ENCODE peak calls at places on chromosomes 7 and 10, in four cellular contexts. One of them, this sample, is unnamed.

GRCh38 chr7:88664630-88665233 is 94.8 kb upstream of the ZNF804B start:
- DNase-seq in neural crest cell: no peak
- DNase-seq in HCT116: peak
- DNase-seq in mesothelial cell of epicardium: no peak
- DNase-seq in this sample: peak

GRCh38 chr10:35563266-35563891 is 41.8 kb upstream of the GJD4 start:
- DNase-seq in neural crest cell: peak
- DNase-seq in HCT116: peak
- DNase-seq in mesothelial cell of epicardium: no peak
- DNase-seq in this sample: peak

GRCh38 chr7:125492521-125492920 is 562.9 kb upstream of the POT1 start:
- DNase-seq in neural crest cell: no peak
- DNase-seq in HCT116: no peak
- DNase-seq in mesothelial cell of epicardium: no peak
- DNase-seq in this sample: no peak

GRCh38 chr10:44974628-44975431 is 3.8 kb downstream of the DEPP1 start:
- DNase-seq in neural crest cell: peak
- DNase-seq in HCT116: peak
- DNase-seq in mesothelial cell of epicardium: peak
- DNase-seq in this sample: peak

GRCh38 chr7:27155816-27156507 is 513 bp downstream of the HOXA7 start:
- DNase-seq in neural crest cell: no peak
- DNase-seq in HCT116: no peak
- DNase-seq in mesothelial cell of epicardium: no peak
- DNase-seq in this sample: peak

GRCh38 chr10:43138757-43139241 is 554 bp downstream of the CSGALNACT2 start:
- DNase-seq in neural crest cell: no peak
- DNase-seq in HCT116: no peak
- DNase-seq in mesothelial cell of epicardium: no peak
- DNase-seq in this sample: peak

GRCh38 chr10:86709786-86710185 is 41.5 kb downstream of the LDB3 start:
- DNase-seq in neural crest cell: no peak
- DNase-seq in HCT116: no peak
- DNase-seq in mesothelial cell of epicardium: no peak
- DNase-seq in this sample: no peak

GRCh38 chr10:22908837-22909236 is 19.0 kb upstream of the ARMC3 start:
- DNase-seq in neural crest cell: no peak
- DNase-seq in HCT116: no peak
- DNase-seq in mesothelial cell of epicardium: no peak
- DNase-seq in this sample: no peak

GRCh38 chr10:70648427-70648826 is 23.9 kb upstream of the ADAMTS14 start:
- DNase-seq in neural crest cell: no peak
- DNase-seq in HCT116: peak
- DNase-seq in mesothelial cell of epicardium: no peak
- DNase-seq in this sample: no peak

GRCh38 chr7:79462334-79462733 is 8.9 kb upstream of the MAGI2 start:
- DNase-seq in neural crest cell: no peak
- DNase-seq in HCT116: no peak
- DNase-seq in mesothelial cell of epicardium: no peak
- DNase-seq in this sample: peak

GRCh38 chr7:101614939-101615302 is 14.2 kb downstream of the MYL10 start:
- DNase-seq in neural crest cell: no peak
- DNase-seq in HCT116: no peak
- DNase-seq in mesothelial cell of epicardium: no peak
- DNase-seq in this sample: peak

GRCh38 chr7:18126274-18126673 is 98.6 kb upstream of the PRPS1L1 start:
- DNase-seq in neural crest cell: no peak
- DNase-seq in HCT116: no peak
- DNase-seq in mesothelial cell of epicardium: no peak
- DNase-seq in this sample: peak

GRCh38 chr7:110911632-110912031 is 179.3 kb upstream of the LRRN3 start:
- DNase-seq in neural crest cell: no peak
- DNase-seq in HCT116: no peak
- DNase-seq in mesothelial cell of epicardium: no peak
- DNase-seq in this sample: no peak

GRCh38 chr10:35495521-35496238 is 109.5 kb upstream of the GJD4 start:
- DNase-seq in neural crest cell: no peak
- DNase-seq in HCT116: no peak
- DNase-seq in mesothelial cell of epicardium: no peak
- DNase-seq in this sample: no peak

GRCh38 chr10:4825456-4825867 is 545 bp upstream of the AKR1E2 start:
- DNase-seq in neural crest cell: no peak
- DNase-seq in HCT116: no peak
- DNase-seq in mesothelial cell of epicardium: no peak
- DNase-seq in this sample: no peak

GRCh38 chr7:157678503-157678902 is 341.7 kb downstream of the DNAJB6 start:
- DNase-seq in neural crest cell: no peak
- DNase-seq in HCT116: no peak
- DNase-seq in mesothelial cell of epicardium: no peak
- DNase-seq in this sample: no peak

GRCh38 chr7:51133992-51134391 is 182.6 kb downstream of the COBL start:
- DNase-seq in neural crest cell: no peak
- DNase-seq in HCT116: no peak
- DNase-seq in mesothelial cell of epicardium: no peak
- DNase-seq in this sample: no peak

GRCh38 chr7:19713676-19714075 is 4.8 kb upstream of the POLR1F start:
- DNase-seq in neural crest cell: peak
- DNase-seq in HCT116: peak
- DNase-seq in mesothelial cell of epicardium: no peak
- DNase-seq in this sample: peak

GRCh38 chr7:21526007-21526406 is 16.8 kb upstream of the DNAH11 start:
- DNase-seq in neural crest cell: no peak
- DNase-seq in HCT116: peak
- DNase-seq in mesothelial cell of epicardium: no peak
- DNase-seq in this sample: peak
- TF ChIP-seq CTCF in neural crest cell: peak
- TF ChIP-seq CTCF in HCT116: peak
- TF ChIP-seq CTCF in mesothelial cell of epicardium: no peak
- TF ChIP-seq CTCF in this sample: peak

GRCh38 chr7:154503962-154504550 is 451.9 kb downstream of the DPP6 start:
- DNase-seq in neural crest cell: no peak
- DNase-seq in HCT116: peak
- DNase-seq in mesothelial cell of epicardium: no peak
- DNase-seq in this sample: peak
- TF ChIP-seq CTCF in neural crest cell: peak
- TF ChIP-seq CTCF in HCT116: peak
- TF ChIP-seq CTCF in mesothelial cell of epicardium: peak
- TF ChIP-seq CTCF in this sample: peak

DNA sequence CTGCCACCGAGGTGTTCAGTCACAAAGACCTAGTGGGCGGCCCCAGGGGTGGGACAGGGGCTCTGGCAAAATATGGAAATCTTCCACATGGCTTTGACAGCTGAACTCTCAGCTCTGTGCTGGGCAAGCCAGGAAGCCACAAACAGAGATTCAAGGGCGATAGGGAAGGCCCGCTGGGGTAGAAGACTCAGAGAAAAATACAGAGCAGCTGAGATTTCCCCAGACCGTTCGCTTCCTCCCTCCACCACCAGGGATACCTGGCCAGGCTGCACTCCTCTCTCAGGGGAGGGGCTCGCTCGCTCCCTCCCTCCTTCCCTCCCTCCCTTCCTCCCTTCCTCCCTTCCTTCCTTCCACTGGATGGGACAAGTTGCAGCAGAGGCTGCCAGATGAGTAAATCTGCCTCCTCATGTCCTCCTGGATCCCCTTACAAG is 260.5 kb downstream of the PRPF18 start:
- DNase-seq in neural crest cell: no peak
- DNase-seq in HCT116: no peak
- DNase-seq in mesothelial cell of epicardium: no peak
- DNase-seq in this sample: peak
- TF ChIP-seq CTCF in neural crest cell: peak
- TF ChIP-seq CTCF in HCT116: no peak
- TF ChIP-seq CTCF in mesothelial cell of epicardium: no peak
- TF ChIP-seq CTCF in this sample: peak

DNA sequence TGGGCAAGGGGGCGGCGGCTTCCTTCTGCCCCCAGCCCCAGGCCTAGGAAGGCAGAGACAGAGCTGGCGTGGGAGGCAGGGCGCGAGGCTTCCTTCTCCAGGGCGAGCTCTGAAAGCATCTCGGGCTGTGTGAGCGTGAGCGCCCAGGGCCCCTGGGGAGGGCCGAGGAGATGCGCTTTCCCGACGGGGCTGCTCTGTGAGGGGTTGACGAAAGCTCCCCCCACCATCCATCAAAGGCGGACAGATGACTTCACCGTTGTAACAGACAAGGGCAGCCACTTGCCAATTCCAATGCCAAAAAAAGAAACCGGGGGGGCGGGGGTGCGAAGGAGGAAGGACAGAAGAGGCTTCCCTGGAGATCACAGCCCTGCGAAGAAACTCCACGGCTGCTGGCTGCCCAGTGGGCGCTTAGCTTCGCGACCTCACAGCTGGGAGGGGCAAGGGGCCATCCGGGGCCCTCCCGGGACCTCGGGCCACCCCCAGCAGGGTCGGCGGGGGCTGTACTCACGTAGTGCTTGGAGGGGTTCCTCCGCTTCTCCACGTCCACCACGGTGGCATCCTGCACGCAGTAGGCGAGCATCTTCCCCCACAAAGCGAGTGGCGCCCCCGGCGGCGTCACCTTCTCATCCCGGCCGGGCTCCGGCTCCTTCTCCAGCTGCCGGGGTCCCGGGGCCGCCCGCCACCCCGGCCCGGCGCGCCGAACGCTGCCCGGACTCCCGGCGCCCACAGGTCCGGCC is 521 bp downstream of the SH3PXD2A start:
- DNase-seq in neural crest cell: peak
- DNase-seq in HCT116: no peak
- DNase-seq in mesothelial cell of epicardium: no peak
- DNase-seq in this sample: no peak
- TF ChIP-seq CTCF in neural crest cell: peak
- TF ChIP-seq CTCF in HCT116: no peak
- TF ChIP-seq CTCF in mesothelial cell of epicardium: no peak
- TF ChIP-seq CTCF in this sample: no peak

GRCh38 chr10:31620236-31621151 is 301.5 kb downstream of the ZEB1 start:
- DNase-seq in neural crest cell: no peak
- DNase-seq in HCT116: no peak
- DNase-seq in mesothelial cell of epicardium: no peak
- DNase-seq in this sample: no peak

GRCh38 chr10:31623466-31623865 is 304.4 kb downstream of the ZEB1 start:
- DNase-seq in neural crest cell: no peak
- DNase-seq in HCT116: no peak
- DNase-seq in mesothelial cell of epicardium: no peak
- DNase-seq in this sample: no peak

GRCh38 chr10:31619410-31620095 is 300.5 kb downstream of the ZEB1 start:
- DNase-seq in neural crest cell: no peak
- DNase-seq in HCT116: no peak
- DNase-seq in mesothelial cell of epicardium: no peak
- DNase-seq in this sample: no peak

GRCh38 chr10:31621733-31622132 is 302.7 kb downstream of the ZEB1 start:
- DNase-seq in neural crest cell: no peak
- DNase-seq in HCT116: no peak
- DNase-seq in mesothelial cell of epicardium: no peak
- DNase-seq in this sample: no peak

DNA sequence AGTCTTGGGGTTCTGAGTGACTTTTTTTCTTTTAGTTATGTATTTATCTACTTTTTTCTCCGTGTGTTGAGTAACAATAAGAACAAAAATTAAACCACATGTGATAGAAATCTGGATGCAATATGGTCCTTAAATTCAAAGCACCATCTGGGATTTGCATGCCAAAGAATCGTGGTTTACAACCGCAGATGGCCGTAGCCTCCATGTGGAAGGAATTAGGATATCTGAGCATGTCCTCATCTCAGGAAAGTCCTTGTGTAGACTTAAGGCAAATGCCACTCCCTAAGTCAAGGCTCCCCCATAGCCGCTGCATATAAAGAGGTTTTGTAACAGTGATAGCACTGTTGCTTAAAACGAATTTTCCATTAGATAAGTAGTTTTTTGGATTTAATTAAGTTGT is 304.0 kb downstream of the ZEB1 start:
- DNase-seq in neural crest cell: no peak
- DNase-seq in HCT116: no peak
- DNase-seq in mesothelial cell of epicardium: no peak
- DNase-seq in this sample: no peak
- TF ChIP-seq CTCF in neural crest cell: no peak
- TF ChIP-seq CTCF in HCT116: no peak
- TF ChIP-seq CTCF in mesothelial cell of epicardium: no peak
- TF ChIP-seq CTCF in this sample: no peak

GRCh38 chr7:128931965-128932861 is 5.5 kb upstream of the IRF5 start:
- DNase-seq in neural crest cell: no peak
- DNase-seq in HCT116: no peak
- DNase-seq in mesothelial cell of epicardium: no peak
- DNase-seq in this sample: no peak

GRCh38 chr7:128934361-128935352 is 3.1 kb upstream of the IRF5 start:
- DNase-seq in neural crest cell: no peak
- DNase-seq in HCT116: no peak
- DNase-seq in mesothelial cell of epicardium: no peak
- DNase-seq in this sample: no peak

GRCh38 chr7:128936798-128937197 is 929 bp upstream of the IRF5 start:
- DNase-seq in neural crest cell: no peak
- DNase-seq in HCT116: no peak
- DNase-seq in mesothelial cell of epicardium: no peak
- DNase-seq in this sample: no peak

GRCh38 chr7:128931186-128931798 is 6.4 kb upstream of the IRF5 start:
- DNase-seq in neural crest cell: no peak
- DNase-seq in HCT116: no peak
- DNase-seq in mesothelial cell of epicardium: no peak
- DNase-seq in this sample: no peak

DNA sequence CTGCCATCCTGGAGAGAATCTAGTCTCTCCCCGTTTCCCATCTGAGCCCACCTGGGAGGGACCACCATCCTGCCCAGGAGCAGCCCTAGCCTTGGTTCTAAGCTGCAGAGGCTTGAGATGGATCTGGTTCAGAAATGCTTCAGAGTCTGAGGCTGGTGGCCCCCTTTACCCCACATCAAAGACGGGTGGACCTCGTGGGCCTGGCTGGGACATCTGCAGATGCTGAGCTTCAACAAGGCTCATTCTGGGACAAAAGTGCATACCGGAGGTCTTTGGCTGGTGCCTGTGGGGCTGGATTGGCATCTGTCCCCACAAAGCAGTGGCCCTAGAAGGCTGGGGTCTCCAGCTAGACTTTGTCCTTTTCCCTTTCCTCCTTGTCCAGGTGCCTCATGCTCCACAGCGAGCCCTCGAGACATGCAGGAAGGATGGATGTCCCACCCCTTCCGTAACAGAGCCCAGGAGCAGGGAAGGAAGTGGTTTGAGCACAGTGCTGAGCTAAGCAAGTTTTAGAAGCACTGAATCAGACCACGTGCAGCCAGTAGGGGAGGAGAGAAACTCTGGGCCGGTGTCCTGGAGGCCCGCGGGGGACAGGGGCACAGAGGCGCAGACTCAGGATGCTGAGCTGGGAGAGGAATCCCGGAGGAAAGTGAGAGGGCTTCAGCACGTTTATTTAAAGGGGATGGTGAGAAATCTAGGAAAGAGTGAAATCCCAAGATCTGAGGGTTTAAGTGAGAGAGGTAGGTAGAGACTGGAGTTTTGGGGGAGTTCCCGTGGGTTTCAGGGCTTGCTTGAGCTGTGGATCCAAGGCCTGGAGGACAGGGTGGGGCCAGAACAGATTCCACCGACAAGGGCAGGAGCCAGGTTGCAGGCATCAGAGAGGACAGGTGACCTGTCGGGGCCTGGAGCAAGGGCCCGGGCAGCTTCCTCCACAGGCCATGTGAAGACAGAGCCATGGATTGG is 4.6 kb upstream of the IRF5 start:
- DNase-seq in neural crest cell: no peak
- DNase-seq in HCT116: no peak
- DNase-seq in mesothelial cell of epicardium: no peak
- DNase-seq in this sample: no peak
- TF ChIP-seq CTCF in neural crest cell: no peak
- TF ChIP-seq CTCF in HCT116: no peak
- TF ChIP-seq CTCF in mesothelial cell of epicardium: no peak
- TF ChIP-seq CTCF in this sample: no peak